ENCODE peak calls at places on chromosomes 11 and 22, in nine cellular contexts. One of them, this sample, is unnamed.

GRCh38 chr22:44711236-44711560 is 9.2 kb downstream of the PRR5 start:
- DNase-seq in colonic mucosa: no peak
- DNase-seq in CD4-positive, CD25-positive, alpha-beta regulatory T cell: no peak
- DNase-seq in endothelial cell of umbilical vein: no peak
- DNase-seq in PC-3: no peak
- DNase-seq in GM23248: no peak
- DNase-seq in right lobe of liver: no peak
- DNase-seq in dorsolateral prefrontal cortex: no peak
- DNase-seq in substantia nigra: no peak
- DNase-seq in this sample: no peak

GRCh38 chr11:83456075-83456474 is 169.9 kb upstream of the CCDC90B start:
- DNase-seq in substantia nigra: no peak
- DNase-seq in endothelial cell of umbilical vein: no peak
- DNase-seq in dorsolateral prefrontal cortex: peak; percentile 48
- DNase-seq in GM23248: no peak
- DNase-seq in colonic mucosa: no peak
- DNase-seq in right lobe of liver: no peak
- DNase-seq in CD4-positive, CD25-positive, alpha-beta regulatory T cell: no peak
- DNase-seq in PC-3: no peak
- DNase-seq in this sample: no peak

GRCh38 chr11:61682093-61682732 is 2.0 kb downstream of the DAGLA start:
- DNase-seq in endothelial cell of umbilical vein: peak; percentile 71
- DNase-seq in CD4-positive, CD25-positive, alpha-beta regulatory T cell: no peak
- DNase-seq in GM23248: no peak
- DNase-seq in substantia nigra: no peak
- DNase-seq in right lobe of liver: no peak
- DNase-seq in dorsolateral prefrontal cortex: no peak
- DNase-seq in PC-3: peak; percentile 84
- DNase-seq in colonic mucosa: peak; percentile 65
- DNase-seq in this sample: no peak

GRCh38 chr22:21700822-21701221 is 34.8 kb downstream of the YPEL1 start:
- DNase-seq in substantia nigra: no peak
- DNase-seq in PC-3: no peak
- DNase-seq in endothelial cell of umbilical vein: no peak
- DNase-seq in right lobe of liver: no peak
- DNase-seq in dorsolateral prefrontal cortex: no peak
- DNase-seq in colonic mucosa: no peak
- DNase-seq in CD4-positive, CD25-positive, alpha-beta regulatory T cell: no peak
- DNase-seq in GM23248: no peak
- DNase-seq in this sample: no peak

GRCh38 chr22:26563022-26563421 is 26.9 kb downstream of the TPST2 start:
- DNase-seq in right lobe of liver: peak; percentile 70
- DNase-seq in PC-3: no peak
- DNase-seq in endothelial cell of umbilical vein: no peak
- DNase-seq in substantia nigra: no peak
- DNase-seq in CD4-positive, CD25-positive, alpha-beta regulatory T cell: no peak
- DNase-seq in GM23248: no peak
- DNase-seq in dorsolateral prefrontal cortex: no peak
- DNase-seq in colonic mucosa: no peak
- DNase-seq in this sample: no peak

GRCh38 chr11:97610000-97610399 is 1220.2 kb downstream of the JRKL start:
- DNase-seq in dorsolateral prefrontal cortex: no peak
- DNase-seq in right lobe of liver: no peak
- DNase-seq in endothelial cell of umbilical vein: no peak
- DNase-seq in PC-3: peak; percentile 19
- DNase-seq in CD4-positive, CD25-positive, alpha-beta regulatory T cell: no peak
- DNase-seq in colonic mucosa: no peak
- DNase-seq in substantia nigra: no peak
- DNase-seq in GM23248: peak; percentile 0
- DNase-seq in this sample: no peak

GRCh38 chr11:44978961-44979331 is 28.3 kb upstream of the TP53I11 start:
- DNase-seq in right lobe of liver: peak; percentile 78
- DNase-seq in PC-3: peak; percentile 97
- DNase-seq in GM23248: no peak
- DNase-seq in endothelial cell of umbilical vein: peak; percentile 34
- DNase-seq in colonic mucosa: peak; percentile 93
- DNase-seq in dorsolateral prefrontal cortex: no peak
- DNase-seq in CD4-positive, CD25-positive, alpha-beta regulatory T cell: no peak
- DNase-seq in substantia nigra: no peak
- DNase-seq in this sample: peak; percentile 51

GRCh38 chr22:39234867-39235687 is 9.7 kb downstream of the PDGFB start:
- DNase-seq in endothelial cell of umbilical vein: peak; percentile 70
- DNase-seq in PC-3: no peak
- DNase-seq in GM23248: no peak
- DNase-seq in colonic mucosa: peak; percentile 76
- DNase-seq in dorsolateral prefrontal cortex: no peak
- DNase-seq in CD4-positive, CD25-positive, alpha-beta regulatory T cell: no peak
- DNase-seq in substantia nigra: no peak
- DNase-seq in right lobe of liver: peak; percentile 70
- DNase-seq in this sample: peak; percentile 81

GRCh38 chr22:44944891-44945600 is 64.8 kb downstream of the PHF21B start:
- DNase-seq in CD4-positive, CD25-positive, alpha-beta regulatory T cell: no peak
- DNase-seq in right lobe of liver: no peak
- DNase-seq in substantia nigra: no peak
- DNase-seq in dorsolateral prefrontal cortex: no peak
- DNase-seq in endothelial cell of umbilical vein: no peak
- DNase-seq in PC-3: no peak
- DNase-seq in GM23248: no peak
- DNase-seq in colonic mucosa: no peak
- DNase-seq in this sample: no peak

GRCh38 chr22:21919526-21920307 is 32.9 kb downstream of the PPM1F start:
- DNase-seq in GM23248: no peak
- DNase-seq in substantia nigra: no peak
- DNase-seq in colonic mucosa: no peak
- DNase-seq in dorsolateral prefrontal cortex: no peak
- DNase-seq in right lobe of liver: no peak
- DNase-seq in endothelial cell of umbilical vein: no peak
- DNase-seq in CD4-positive, CD25-positive, alpha-beta regulatory T cell: no peak
- DNase-seq in PC-3: no peak
- DNase-seq in this sample: peak; percentile 71

GRCh38 chr22:37518509-37519267 is 527 bp downstream of the CARD10 start:
- DNase-seq in CD4-positive, CD25-positive, alpha-beta regulatory T cell: no peak
- DNase-seq in endothelial cell of umbilical vein: peak; percentile 30
- DNase-seq in colonic mucosa: peak; percentile 73
- DNase-seq in substantia nigra: no peak
- DNase-seq in dorsolateral prefrontal cortex: no peak
- DNase-seq in PC-3: no peak
- DNase-seq in right lobe of liver: peak; percentile 69
- DNase-seq in GM23248: peak; percentile 43
- DNase-seq in this sample: peak; percentile 80

GRCh38 chr11:65419773-65420481 is 2.7 kb upstream of the NEAT1 start:
- DNase-seq in CD4-positive, CD25-positive, alpha-beta regulatory T cell: peak; percentile 59
- DNase-seq in dorsolateral prefrontal cortex: peak; percentile 93
- DNase-seq in substantia nigra: no peak
- DNase-seq in right lobe of liver: peak; percentile 97
- DNase-seq in endothelial cell of umbilical vein: peak; percentile 92
- DNase-seq in GM23248: peak; percentile 96
- DNase-seq in colonic mucosa: peak; percentile 95
- DNase-seq in PC-3: peak; percentile 91
- DNase-seq in this sample: peak; percentile 93

GRCh38 chr11:68763926-68764657 is 12.8 kb upstream of the TESMIN start:
- DNase-seq in endothelial cell of umbilical vein: no peak
- DNase-seq in dorsolateral prefrontal cortex: no peak
- DNase-seq in substantia nigra: no peak
- DNase-seq in right lobe of liver: no peak
- DNase-seq in CD4-positive, CD25-positive, alpha-beta regulatory T cell: no peak
- DNase-seq in colonic mucosa: no peak
- DNase-seq in GM23248: no peak
- DNase-seq in PC-3: no peak
- DNase-seq in this sample: no peak

GRCh38 chr11:123628936-123629683 is 25.3 kb downstream of the SCN3B start:
- DNase-seq in GM23248: peak; percentile 80
- DNase-seq in dorsolateral prefrontal cortex: no peak
- DNase-seq in endothelial cell of umbilical vein: peak; percentile 91
- DNase-seq in CD4-positive, CD25-positive, alpha-beta regulatory T cell: no peak
- DNase-seq in colonic mucosa: no peak
- DNase-seq in right lobe of liver: no peak
- DNase-seq in substantia nigra: no peak
- DNase-seq in PC-3: peak; percentile 39
- DNase-seq in this sample: peak; percentile 49

GRCh38 chr11:113725883-113726405 is 19.8 kb upstream of the TMPRSS5 start:
- DNase-seq in PC-3: peak; percentile 11
- DNase-seq in right lobe of liver: no peak
- DNase-seq in GM23248: no peak
- DNase-seq in colonic mucosa: no peak
- DNase-seq in endothelial cell of umbilical vein: no peak
- DNase-seq in substantia nigra: no peak
- DNase-seq in dorsolateral prefrontal cortex: no peak
- DNase-seq in CD4-positive, CD25-positive, alpha-beta regulatory T cell: no peak
- DNase-seq in this sample: no peak

GRCh38 chr22:47391169-47392053 is 629.0 kb downstream of the TBC1D22A start:
- DNase-seq in GM23248: no peak
- DNase-seq in substantia nigra: no peak
- DNase-seq in right lobe of liver: no peak
- DNase-seq in CD4-positive, CD25-positive, alpha-beta regulatory T cell: no peak
- DNase-seq in dorsolateral prefrontal cortex: no peak
- DNase-seq in endothelial cell of umbilical vein: no peak
- DNase-seq in PC-3: no peak
- DNase-seq in colonic mucosa: no peak
- DNase-seq in this sample: no peak

GRCh38 chr11:123546515-123546914 is 107.9 kb downstream of the SCN3B start:
- DNase-seq in substantia nigra: no peak
- DNase-seq in colonic mucosa: no peak
- DNase-seq in right lobe of liver: no peak
- DNase-seq in dorsolateral prefrontal cortex: no peak
- DNase-seq in CD4-positive, CD25-positive, alpha-beta regulatory T cell: no peak
- DNase-seq in PC-3: peak; percentile 62
- DNase-seq in GM23248: peak; percentile 89
- DNase-seq in endothelial cell of umbilical vein: no peak
- DNase-seq in this sample: no peak

GRCh38 chr11:109077340-109077927 is 344.6 kb upstream of the C11orf87 start:
- DNase-seq in endothelial cell of umbilical vein: no peak
- DNase-seq in GM23248: no peak
- DNase-seq in PC-3: no peak
- DNase-seq in CD4-positive, CD25-positive, alpha-beta regulatory T cell: no peak
- DNase-seq in colonic mucosa: no peak
- DNase-seq in right lobe of liver: no peak
- DNase-seq in dorsolateral prefrontal cortex: no peak
- DNase-seq in substantia nigra: no peak
- DNase-seq in this sample: no peak

GRCh38 chr22:49439373-49439772 is 388.3 kb downstream of the BRD1 start:
- DNase-seq in substantia nigra: no peak
- DNase-seq in colonic mucosa: no peak
- DNase-seq in endothelial cell of umbilical vein: no peak
- DNase-seq in dorsolateral prefrontal cortex: peak; percentile 21
- DNase-seq in CD4-positive, CD25-positive, alpha-beta regulatory T cell: no peak
- DNase-seq in GM23248: no peak
- DNase-seq in PC-3: no peak
- DNase-seq in right lobe of liver: peak; percentile 25
- DNase-seq in this sample: no peak

GRCh38 chr22:45268958-45269844 is 15.5 kb upstream of the UPK3A start:
- DNase-seq in colonic mucosa: peak; percentile 87
- DNase-seq in PC-3: peak; percentile 78
- DNase-seq in right lobe of liver: peak; percentile 89
- DNase-seq in dorsolateral prefrontal cortex: peak; percentile 83
- DNase-seq in GM23248: peak; percentile 85
- DNase-seq in substantia nigra: no peak
- DNase-seq in CD4-positive, CD25-positive, alpha-beta regulatory T cell: peak; percentile 83
- DNase-seq in endothelial cell of umbilical vein: peak; percentile 62
- DNase-seq in this sample: peak; percentile 87

GRCh38 chr11:63680842-63681207 is 475 bp upstream of the RTN3 start:
- DNase-seq in CD4-positive, CD25-positive, alpha-beta regulatory T cell: no peak
- DNase-seq in right lobe of liver: no peak
- DNase-seq in PC-3: no peak
- DNase-seq in endothelial cell of umbilical vein: no peak
- DNase-seq in substantia nigra: no peak
- DNase-seq in dorsolateral prefrontal cortex: peak; percentile 74
- DNase-seq in colonic mucosa: peak; percentile 29
- DNase-seq in GM23248: peak; percentile 30
- DNase-seq in this sample: no peak

GRCh38 chr11:6055569-6055968 is 25.0 kb upstream of the OR56A1 start:
- DNase-seq in endothelial cell of umbilical vein: no peak
- DNase-seq in GM23248: no peak
- DNase-seq in PC-3: no peak
- DNase-seq in substantia nigra: no peak
- DNase-seq in right lobe of liver: no peak
- DNase-seq in CD4-positive, CD25-positive, alpha-beta regulatory T cell: no peak
- DNase-seq in colonic mucosa: no peak
- DNase-seq in dorsolateral prefrontal cortex: no peak
- DNase-seq in this sample: no peak
- H3K27ac ChIP-seq in endothelial cell of umbilical vein: no peak overlapping the region
- H3K27ac ChIP-seq in GM23248: no peak overlapping the region
- H3K27ac ChIP-seq in PC-3: no peak overlapping the region
- H3K27ac ChIP-seq in substantia nigra: no peak overlapping the region
- H3K27ac ChIP-seq in right lobe of liver: no peak overlapping the region
- H3K27ac ChIP-seq in CD4-positive, CD25-positive, alpha-beta regulatory T cell: no peak overlapping the region
- H3K27ac ChIP-seq in colonic mucosa: no peak overlapping the region
- H3K27ac ChIP-seq in dorsolateral prefrontal cortex: no peak overlapping the region
- H3K27ac ChIP-seq in this sample: no peak overlapping the region

DNA sequence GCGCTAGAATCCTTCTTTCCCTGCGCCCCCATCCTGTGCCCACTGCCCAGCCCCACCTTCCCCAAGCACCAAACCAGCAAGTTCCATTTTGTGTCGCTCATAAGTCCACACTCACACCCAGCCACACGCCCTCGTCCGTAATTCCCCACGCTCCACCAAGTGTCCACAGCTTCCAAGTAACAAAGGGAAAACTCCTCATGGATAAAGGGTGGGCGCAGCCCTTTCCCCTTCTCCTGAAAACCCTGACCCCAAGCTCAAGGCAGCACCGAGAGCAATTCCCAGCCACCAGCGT is 463 bp downstream of the FXYD6 start:
- DNase-seq in colonic mucosa: no peak
- DNase-seq in CD4-positive, CD25-positive, alpha-beta regulatory T cell: no peak
- DNase-seq in substantia nigra: no peak
- DNase-seq in dorsolateral prefrontal cortex: no peak
- DNase-seq in right lobe of liver: no peak
- DNase-seq in PC-3: no peak
- DNase-seq in endothelial cell of umbilical vein: no peak
- DNase-seq in GM23248: no peak
- DNase-seq in this sample: no peak
- H3K27ac ChIP-seq in colonic mucosa: peak overlapping the region; percentile 36
- H3K27ac ChIP-seq in CD4-positive, CD25-positive, alpha-beta regulatory T cell: no peak overlapping the region
- H3K27ac ChIP-seq in substantia nigra: no peak overlapping the region
- H3K27ac ChIP-seq in dorsolateral prefrontal cortex: peak overlapping the region; percentile 96
- H3K27ac ChIP-seq in right lobe of liver: peak overlapping the region; percentile 43
- H3K27ac ChIP-seq in PC-3: no peak overlapping the region
- H3K27ac ChIP-seq in endothelial cell of umbilical vein: no peak overlapping the region
- H3K27ac ChIP-seq in GM23248: no peak overlapping the region
- H3K27ac ChIP-seq in this sample: peak overlapping the region; percentile 60

GRCh38 chr11:104995001-104995408 is 26.6 kb upstream of the CASP4 start:
- DNase-seq in GM23248: no peak
- DNase-seq in dorsolateral prefrontal cortex: no peak
- DNase-seq in PC-3: no peak
- DNase-seq in colonic mucosa: no peak
- DNase-seq in substantia nigra: no peak
- DNase-seq in right lobe of liver: no peak
- DNase-seq in endothelial cell of umbilical vein: no peak
- DNase-seq in CD4-positive, CD25-positive, alpha-beta regulatory T cell: no peak
- DNase-seq in this sample: no peak
- H3K27ac ChIP-seq in GM23248: no peak overlapping the region
- H3K27ac ChIP-seq in dorsolateral prefrontal cortex: no peak overlapping the region
- H3K27ac ChIP-seq in PC-3: no peak overlapping the region
- H3K27ac ChIP-seq in colonic mucosa: no peak overlapping the region
- H3K27ac ChIP-seq in substantia nigra: no peak overlapping the region
- H3K27ac ChIP-seq in right lobe of liver: no peak overlapping the region
- H3K27ac ChIP-seq in endothelial cell of umbilical vein: no peak overlapping the region
- H3K27ac ChIP-seq in CD4-positive, CD25-positive, alpha-beta regulatory T cell: no peak overlapping the region
- H3K27ac ChIP-seq in this sample: no peak overlapping the region

DNA sequence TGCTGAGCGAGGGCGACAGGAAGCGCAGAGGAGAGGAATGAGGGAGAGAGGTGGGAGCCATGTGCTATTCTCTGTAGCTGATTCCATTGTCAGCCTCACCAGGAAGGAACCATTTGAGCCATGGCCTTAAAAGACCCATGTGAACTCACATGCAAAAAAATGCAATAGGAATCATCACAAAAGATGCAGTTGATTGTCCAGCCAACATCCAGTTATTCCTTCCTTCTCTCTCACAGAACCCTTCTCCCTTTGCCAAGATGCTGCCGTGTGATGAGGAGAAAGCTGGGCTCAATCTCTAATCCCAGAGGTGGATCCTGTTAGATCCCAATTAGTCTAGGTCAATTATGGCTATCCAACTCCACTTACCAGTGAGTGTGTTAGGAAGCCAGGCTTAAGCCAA is 58.2 kb upstream of the RRAS2 start:
- DNase-seq in right lobe of liver: no peak
- DNase-seq in substantia nigra: no peak
- DNase-seq in endothelial cell of umbilical vein: no peak
- DNase-seq in PC-3: no peak
- DNase-seq in colonic mucosa: no peak
- DNase-seq in dorsolateral prefrontal cortex: no peak
- DNase-seq in CD4-positive, CD25-positive, alpha-beta regulatory T cell: no peak
- DNase-seq in GM23248: peak; percentile 67
- DNase-seq in this sample: no peak
- H3K27ac ChIP-seq in right lobe of liver: no peak overlapping the region
- H3K27ac ChIP-seq in substantia nigra: no peak overlapping the region
- H3K27ac ChIP-seq in endothelial cell of umbilical vein: no peak overlapping the region
- H3K27ac ChIP-seq in PC-3: no peak overlapping the region
- H3K27ac ChIP-seq in colonic mucosa: no peak overlapping the region
- H3K27ac ChIP-seq in dorsolateral prefrontal cortex: no peak overlapping the region
- H3K27ac ChIP-seq in CD4-positive, CD25-positive, alpha-beta regulatory T cell: no peak overlapping the region
- H3K27ac ChIP-seq in GM23248: peak overlapping the region; percentile 69
- H3K27ac ChIP-seq in this sample: no peak overlapping the region